ENCODE peak calls at places on chromosomes 11 and 22, in eight cellular contexts. I is breast epithelium; M is HFFc6; D is pancreas; S is CD8-positive, alpha-beta T cell; K is cardiac muscle cell; G is psoas muscle; A is nephron progenitor cell. O is an unnamed sample.

GRCh38 chr22:31241936-31242335 is 29.8 kb downstream of the LIMK2 start:
- DNase-seq in I (no peak), S (no peak), D (no peak), K (peak), G (no peak), M (peak), A (no peak), O (no peak)

GRCh38 chr22:25722223-25723015 is 19.6 kb upstream of the MYO18B start:
- DNase-seq in A (no peak), M (no peak), I (no peak), K (no peak), G (no peak), D (no peak), S (no peak), O (no peak)

GRCh38 chr11:33060271-33060670 is 20.9 kb downstream of the TCP11L1 start:
- DNase-seq in G (no peak), K (no peak), D (no peak), S (no peak), M (no peak), I (no peak), A (no peak), O (no peak)

GRCh38 chr22:46738961-46739870 is 1.2 kb upstream of the CERK start:
- DNase-seq in G (peak), S (no peak), I (no peak), D (no peak), A (peak), M (peak), K (peak), O (peak)

GRCh38 chr11:80958414-80958813 is 1517.6 kb upstream of the TENM4 start:
- DNase-seq in G (no peak), M (no peak), K (peak), I (no peak), A (no peak), S (no peak), D (no peak), O (no peak)

GRCh38 chr22:38032681-38033521 is 24.3 kb upstream of the PICK1 start:
- DNase-seq in M (peak), I (no peak), S (no peak), K (peak), A (no peak), G (no peak), D (no peak), O (no peak)

GRCh38 chr11:78696177-78696576 is 121.5 kb upstream of the NARS2 start:
- DNase-seq in G (no peak), I (no peak), A (no peak), D (no peak), M (no peak), S (no peak), K (no peak), O (no peak)

GRCh38 chr11:58900479-58901420 is 38.5 kb upstream of the GLYATL1 start:
- DNase-seq in I (peak), D (peak), G (peak), M (peak), K (peak), A (peak), S (no peak), O (no peak)

GRCh38 chr22:37514526-37515051 is 4.6 kb downstream of the CARD10 start:
- DNase-seq in G (no peak), K (no peak), I (no peak), A (no peak), D (no peak), M (no peak), S (no peak), O (no peak)

GRCh38 chr11:68380786-68381622 is 68.6 kb downstream of the LRP5 start:
- DNase-seq in M (no peak), S (no peak), I (peak), K (peak), A (no peak), D (no peak), G (no peak), O (no peak)

GRCh38 chr11:111324277-111324720 is 26.0 kb downstream of the POU2AF3 start:
- DNase-seq in D (no peak), G (no peak), M (peak), A (no peak), K (peak), I (no peak), S (no peak), O (no peak)

GRCh38 chr11:66007201-66007634 is 4.6 kb upstream of the CST6 start:
- DNase-seq in D (no peak), K (peak), A (no peak), S (no peak), G (peak), I (no peak), M (no peak), O (no peak)

DNA sequence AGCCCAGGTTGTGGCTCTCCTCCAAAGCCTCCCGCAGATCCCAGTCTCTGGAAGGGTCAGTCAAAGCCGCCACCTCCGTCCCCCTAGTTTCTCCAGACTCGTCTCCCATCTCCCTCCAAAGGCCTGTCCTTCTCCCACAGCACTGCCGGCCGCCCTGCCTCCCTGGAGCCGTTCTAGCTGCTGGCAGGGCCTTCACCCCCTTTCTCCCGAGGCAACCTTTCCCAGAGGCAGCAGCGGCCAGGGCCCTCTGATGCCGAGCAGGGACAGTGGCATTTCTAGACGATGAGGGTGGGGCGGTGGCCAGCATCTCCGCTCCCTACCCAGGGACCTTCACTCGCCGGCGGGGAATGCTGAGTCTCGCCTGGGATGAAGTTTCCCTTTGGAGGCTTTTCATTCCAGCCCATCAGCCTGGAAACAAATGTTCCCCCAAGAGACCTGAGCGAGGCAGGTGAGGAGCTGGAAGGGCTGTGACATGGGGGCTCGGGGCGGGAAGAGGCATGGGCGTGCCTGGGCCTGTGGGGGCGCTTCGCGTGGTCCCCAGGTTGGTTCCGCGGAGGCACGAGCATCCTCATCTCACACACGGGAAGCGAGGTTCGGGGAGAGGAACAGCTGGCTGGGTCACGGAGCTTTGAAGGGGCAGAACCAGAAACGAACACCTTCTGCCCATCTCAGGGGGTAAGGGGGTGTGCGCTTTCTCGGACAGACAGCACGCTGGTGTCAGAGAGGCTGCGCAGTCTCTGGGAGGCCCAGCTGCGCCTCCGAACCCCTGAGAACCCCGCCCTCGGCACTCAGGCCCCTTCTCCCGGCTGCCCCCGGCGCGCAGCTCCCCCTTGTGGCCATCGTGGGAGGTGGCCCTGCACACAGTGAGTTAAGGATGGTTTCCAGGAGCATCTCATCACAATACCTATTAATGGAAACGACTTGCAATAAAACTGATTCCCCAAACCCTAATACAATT is 18.1 kb upstream of the KLHL35 start:
- DNase-seq in D (no peak), S (no peak), A (peak), K (no peak), I (no peak), G (no peak), M (no peak), O (no peak)
- TF ChIP-seq CTCF in D (peak), S (peak), A (peak), K (peak), I (no peak), G (peak), M (peak), O (peak)

DNA sequence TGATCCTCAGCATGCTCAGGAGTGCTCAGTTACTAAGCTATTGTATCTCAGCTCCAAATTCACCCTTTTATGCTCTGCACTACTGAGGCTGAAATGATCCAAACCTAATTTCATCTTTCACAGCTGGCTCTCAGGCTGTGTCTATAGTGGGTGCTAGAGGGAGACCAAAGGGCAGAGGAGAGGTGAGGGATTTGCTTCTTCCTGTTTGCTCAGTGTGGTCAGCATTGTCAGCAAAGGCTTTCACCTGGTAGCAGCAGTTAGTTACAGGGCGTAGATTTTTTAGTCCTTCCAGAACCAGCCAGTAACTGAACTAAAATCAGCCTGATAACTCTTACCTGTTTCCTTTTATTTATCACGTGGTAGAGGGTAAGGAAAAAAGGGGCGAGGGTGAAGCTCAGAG is 33.2 kb downstream of the XRCC6 start:
- DNase-seq in D (no peak), M (no peak), G (no peak), A (no peak), K (no peak), S (no peak), I (no peak), O (no peak)
- TF ChIP-seq CTCF in D (no peak), M (no peak), G (no peak), A (no peak), K (no peak), S (no peak), I (no peak), O (no peak)

GRCh38 chr22:19773470-19774040 is 13.0 kb downstream of the TBX1 start:
- DNase-seq in M (no peak), K (no peak), G (peak), D (peak), A (no peak), I (no peak), S (no peak), O (no peak)
- TF ChIP-seq CTCF in M (no peak), K (no peak), G (no peak), D (no peak), A (no peak), I (no peak), S (no peak), O (no peak)

DNA sequence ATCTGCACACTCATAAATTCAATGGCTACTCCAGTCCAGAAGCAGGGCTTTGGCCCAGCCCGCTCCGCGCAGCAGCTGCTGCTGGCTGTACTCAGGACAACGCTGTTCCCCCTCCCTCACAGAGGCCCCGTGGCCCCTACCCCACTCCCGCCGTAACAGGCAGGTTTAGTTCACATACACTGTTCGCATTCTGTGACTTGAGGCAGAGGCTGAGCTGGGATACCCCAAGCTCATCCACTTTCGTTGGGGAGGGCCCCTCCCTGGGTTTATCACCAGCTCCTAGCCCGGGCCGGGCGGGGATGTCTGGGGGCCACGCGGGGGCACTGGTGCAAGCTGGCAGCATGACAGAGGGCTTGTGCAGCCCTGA is 52.4 kb downstream of the SYT13 start:
- DNase-seq in D (no peak), A (no peak), K (no peak), M (no peak), G (no peak), S (no peak), I (no peak), O (no peak)
- TF ChIP-seq CTCF in D (no peak), A (no peak), K (no peak), M (no peak), G (no peak), S (no peak), I (no peak), O (no peak)

GRCh38 chr22:36422287-36423014 is 34.7 kb upstream of the MYH9 start:
- DNase-seq in D (no peak), K (no peak), I (no peak), M (no peak), G (no peak), A (no peak), S (no peak), O (no peak)
- TF ChIP-seq CTCF in D (no peak), K (no peak), I (no peak), M (no peak), G (no peak), A (no peak), S (no peak), O (no peak)

DNA sequence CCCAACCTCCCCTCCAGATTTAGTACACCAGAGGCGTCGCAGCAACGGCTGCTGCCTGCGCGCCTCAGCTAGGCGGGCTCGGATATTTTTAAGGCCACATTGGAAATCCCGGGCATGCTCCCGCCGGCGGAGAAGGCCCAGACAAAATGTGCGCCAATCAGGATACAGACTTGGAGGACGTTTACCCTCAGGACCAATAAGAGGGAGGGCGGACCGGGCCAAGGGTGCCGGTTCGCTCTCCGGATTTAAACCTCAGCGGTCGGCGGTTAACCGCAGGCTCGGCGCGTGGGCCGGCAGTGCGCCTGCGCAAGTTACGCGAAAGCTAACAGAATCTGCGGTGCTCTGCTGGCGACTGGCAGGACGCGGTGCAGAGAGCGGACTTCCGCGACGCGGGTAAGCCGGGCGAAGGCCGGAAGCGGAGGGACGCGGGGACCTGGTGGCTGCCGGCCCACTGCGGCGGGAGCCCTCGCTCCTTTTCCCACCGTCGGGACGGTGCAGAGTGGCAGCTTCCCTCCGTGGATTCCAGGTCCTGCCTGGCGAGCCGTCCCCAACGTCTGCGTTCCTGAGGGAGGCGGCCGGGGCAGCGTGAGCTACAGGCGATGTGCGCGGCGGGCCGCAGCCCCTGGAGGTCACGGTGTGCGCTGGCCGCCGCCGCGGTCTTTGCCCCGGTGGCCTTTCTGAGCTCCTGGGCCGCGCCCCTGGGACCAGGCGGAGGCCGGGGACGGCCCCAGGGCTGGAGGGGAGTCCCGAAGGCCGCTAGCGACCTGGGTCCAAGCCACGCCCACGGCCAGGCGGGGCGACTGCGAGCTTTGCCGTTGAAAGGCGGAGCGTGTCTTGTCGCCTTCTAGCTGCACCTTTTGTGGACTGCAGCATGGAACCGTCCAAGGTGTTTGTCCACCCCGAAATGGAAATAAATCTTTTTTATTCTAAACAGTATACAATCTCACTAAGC is at the start of gene HYLS1:
- DNase-seq in A (peak), S (peak), M (peak), D (peak), K (peak), G (peak), I (peak), O (peak)
- TF ChIP-seq CTCF in A (peak), S (no peak), M (peak), D (no peak), K (peak), G (peak), I (no peak), O (no peak)

GRCh38 chr22:50633771-50634170 is 5.8 kb upstream of the ARSA start:
- DNase-seq in A (no peak), D (no peak), K (no peak), G (no peak), M (no peak), I (no peak), S (no peak), O (no peak)
- TF ChIP-seq CTCF in A (no peak), D (no peak), K (no peak), G (no peak), M (no peak), I (no peak), S (no peak), O (no peak)

O was measured in natural killer cell.